ENCODE peak calls at places on chromosomes 5 and 9, in eight cellular contexts. I, K, X, T, R, F, Z and S are unnamed samples.

GRCh38 chr5:113336975-113337374 is 97.8 kb downstream of the TSSK1B start:
- DNase-seq in I (no peak), K (peak), X (no peak), T (no peak), R (no peak), F (no peak), Z (no peak), S (no peak)

GRCh38 chr5:141740885-141741284 is 58.9 kb upstream of the ARAP3 start:
- DNase-seq in I (no peak), K (no peak), X (no peak), T (no peak), R (no peak), F (no peak), Z (no peak), S (no peak)

GRCh38 chr5:34655354-34655991 is 655 bp upstream of the RAI14 start:
- DNase-seq in I (no peak), K (peak), X (peak), T (peak), R (no peak), F (peak), Z (peak), S (peak)

GRCh38 chr9:91784673-91785402 is 165.2 kb downstream of the ROR2 start:
- DNase-seq in I (no peak), K (no peak), X (no peak), T (no peak), R (no peak), F (no peak), Z (no peak), S (no peak)

GRCh38 chr5:57863661-57864060 is 381.1 kb upstream of the ACTBL2 start:
- DNase-seq in I (no peak), K (no peak), X (no peak), T (no peak), R (no peak), F (no peak), Z (no peak), S (no peak)

GRCh38 chr9:72871685-72872084 is 81.2 kb downstream of the ALDH1A1 start:
- DNase-seq in I (no peak), K (no peak), X (no peak), T (no peak), R (no peak), F (no peak), Z (no peak), S (no peak)

GRCh38 chr5:32543291-32543690 is 42.1 kb upstream of the SUB1 start:
- DNase-seq in I (no peak), K (no peak), X (peak), T (no peak), R (no peak), F (no peak), Z (no peak), S (no peak)

GRCh38 chr9:116154976-116155699 is 1.5 kb downstream of the PAPPA start:
- DNase-seq in I (no peak), K (no peak), X (no peak), T (no peak), R (no peak), F (no peak), Z (peak), S (no peak)

GRCh38 chr9:77575785-77576184 is 72.3 kb downstream of the GNA14 start:
- DNase-seq in I (no peak), K (no peak), X (no peak), T (no peak), R (no peak), F (no peak), Z (no peak), S (no peak)

GRCh38 chr9:98241357-98242104 is 13.9 kb downstream of the TBC1D2 start:
- DNase-seq in I (no peak), K (no peak), X (no peak), T (no peak), R (no peak), F (no peak), Z (no peak), S (no peak)

GRCh38 chr9:131943397-131943796 is 136.3 kb downstream of the MED27 start:
- DNase-seq in I (no peak), K (no peak), X (no peak), T (no peak), R (no peak), F (no peak), Z (no peak), S (no peak)

GRCh38 chr5:131081371-131081770 is 83.7 kb downstream of the HINT1 start:
- DNase-seq in I (no peak), K (no peak), X (no peak), T (no peak), R (no peak), F (no peak), Z (no peak), S (no peak)

GRCh38 chr9:111966324-111966723 is 69.7 kb downstream of the UGCG start:
- DNase-seq in I (no peak), K (no peak), X (no peak), T (no peak), R (no peak), F (no peak), Z (no peak), S (no peak)

GRCh38 chr9:134419684-134420076 is 93.4 kb downstream of the RXRA start:
- DNase-seq in I (no peak), K (peak), X (no peak), T (no peak), R (no peak), F (no peak), Z (no peak), S (no peak)

GRCh38 chr9:69223605-69224004 is 49.5 kb downstream of the TJP2 start:
- DNase-seq in I (no peak), K (peak), X (no peak), T (no peak), R (no peak), F (peak), Z (no peak), S (no peak)

GRCh38 chr5:164252-164651 is 27.0 kb upstream of the LRRC14B start:
- DNase-seq in I (no peak), K (no peak), X (peak), T (peak), R (peak), F (no peak), Z (no peak), S (no peak)
- TF ChIP-seq CTCF in I (no peak), K (no peak), X (no peak), T (no peak), R (no peak), F (no peak), Z (no peak), S (no peak)

GRCh38 chr9:122562134-122562760 is 9.3 kb downstream of the OR1N2 start:
- DNase-seq in I (peak), K (no peak), X (no peak), T (no peak), R (no peak), F (no peak), Z (no peak), S (no peak)
- H3K4me3 ChIP-seq in I (peak), K (no peak), X (no peak), T (no peak), R (no peak), F (no peak), Z (no peak), S (no peak)

GRCh38 chr5:127042593-127042992 is 12.2 kb upstream of the MARCHF3 start:
- DNase-seq in I (no peak), K (no peak), X (no peak), T (no peak), R (no peak), F (no peak), Z (no peak), S (no peak)
- TF ChIP-seq CTCF in I (no peak), K (no peak), X (no peak), T (peak), R (peak), F (peak), Z (no peak), S (no peak)

DNA sequence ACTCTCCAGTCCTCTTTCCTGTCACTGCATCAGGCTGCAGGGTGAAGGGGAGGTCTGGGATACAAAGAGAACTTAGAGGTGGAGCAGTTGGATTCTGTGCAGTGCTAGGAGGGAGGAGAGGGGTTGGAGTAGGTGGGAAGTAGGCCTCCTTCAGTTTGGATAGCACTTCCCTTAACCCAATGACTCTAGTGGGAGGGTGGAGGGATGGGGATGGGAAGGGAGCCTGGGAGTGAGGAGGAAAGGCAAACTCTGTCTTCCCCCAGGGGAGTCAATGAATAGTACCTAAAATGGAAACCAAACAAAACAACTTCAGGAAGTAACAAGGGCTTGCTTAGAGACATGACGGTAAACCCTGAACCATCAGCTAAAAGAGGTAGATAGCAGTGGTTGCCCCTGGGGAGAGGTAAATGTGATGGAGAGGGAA is 30.7 kb downstream of the GSN start:
- DNase-seq in I (no peak), K (no peak), X (peak), T (no peak), R (peak), F (no peak), Z (no peak), S (no peak)
- H3K4me3 ChIP-seq in I (no peak), K (no peak), X (no peak), T (peak), R (peak), F (no peak), Z (no peak), S (no peak)

GRCh38 chr5:82174919-82175219 is 103.3 kb downstream of the RPS23 start:
- DNase-seq in I (no peak), K (no peak), X (no peak), T (no peak), R (no peak), F (no peak), Z (no peak), S (no peak)
- TF ChIP-seq CTCF in I (no peak), K (no peak), X (no peak), T (no peak), R (no peak), F (no peak), Z (no peak), S (no peak)

GRCh38 chr9:21967169-21967568 is 27.0 kb downstream of the CDKN2A start:
- DNase-seq in I (no peak), K (no peak), X (no peak), T (no peak), R (no peak), F (no peak), Z (no peak), S (no peak)

GRCh38 chr9:21964925-21965385 is 29.2 kb downstream of the CDKN2A start:
- DNase-seq in I (peak), K (no peak), X (no peak), T (no peak), R (peak), F (no peak), Z (peak), S (peak)

GRCh38 chr9:21966140-21966851 is 27.9 kb downstream of the CDKN2A start:
- DNase-seq in I (no peak), K (no peak), X (no peak), T (no peak), R (no peak), F (no peak), Z (no peak), S (no peak)

GRCh38 chr9:21967707-21968106 is 26.5 kb downstream of the CDKN2A start:
- DNase-seq in I (no peak), K (no peak), X (peak), T (no peak), R (no peak), F (no peak), Z (no peak), S (no peak)

GRCh38 chr9:21965401-21965951 is 28.7 kb downstream of the CDKN2A start:
- DNase-seq in I (peak), K (no peak), X (no peak), T (no peak), R (peak), F (no peak), Z (peak), S (peak)
- H3K4me3 ChIP-seq in I (peak), K (no peak), X (no peak), T (peak), R (peak), F (peak), Z (peak), S (no peak)

GRCh38 chr9:133347515-133347984 is 381 bp downstream of the MED22 start:
- DNase-seq in I (peak), K (no peak), X (peak), T (peak), R (no peak), F (no peak), Z (no peak), S (peak)
- TF ChIP-seq CTCF in I (no peak), K (no peak), X (no peak), T (no peak), R (no peak), F (no peak), Z (no peak), S (no peak)

GRCh38 chr5:158451203-158451982 is 592.4 kb upstream of the CLINT1 start:
- DNase-seq in I (no peak), K (no peak), X (peak), T (no peak), R (peak), F (no peak), Z (no peak), S (no peak)
- H3K4me3 ChIP-seq in I (no peak), K (no peak), X (no peak), T (no peak), R (no peak), F (no peak), Z (no peak), S (no peak)

GRCh38 chr9:2837915-2838314 is 6.0 kb downstream of the PUM3 start:
- DNase-seq in I (no peak), K (peak), X (no peak), T (no peak), R (no peak), F (no peak), Z (no peak), S (no peak)
- TF ChIP-seq CTCF in I (no peak), K (peak), X (no peak), T (peak), R (peak), F (no peak), Z (no peak), S (no peak)